ENCODE peak calls at places on chromosomes 3 and 15, in ten cellular contexts. M is glutamatergic neuron, H is type B pancreatic cell, U is PC-9, F is thyroid gland, W is left ventricle myocardium inferior, X is fibroblast of the aortic adventitia, G is K562, Y is AG09309, K is astrocyte. V is an unnamed sample.

GRCh38 chr3:61356678-61357077 is 105.4 kb upstream of the FHIT start:
- DNase-seq in M (no peak), H (no peak), U (no peak), F (no peak), W (no peak), X (no peak), G (no peak), Y (no peak), K (no peak), V (no peak)

GRCh38 chr3:132396255-132396654 is 21.0 kb upstream of the DNAJC13 start:
- DNase-seq in M (no peak), H (no peak), U (no peak), F (no peak), W (no peak), X (no peak), G (no peak), Y (no peak), K (no peak), V (no peak)

GRCh38 chr15:78082106-78082742 is 4.7 kb upstream of the TBC1D2B start:
- DNase-seq in M (no peak), H (no peak), U (no peak), F (no peak), W (no peak), X (no peak), G (no peak), Y (no peak), K (no peak), V (no peak)

GRCh38 chr3:169668957-169669681 is 5.6 kb upstream of the MECOM start:
- DNase-seq in M (peak), H (peak), U (peak), F (peak), W (peak), X (peak), G (peak), Y (no peak), K (peak), V (no peak)

GRCh38 chr3:133949438-133949837 is 53.8 kb upstream of the RAB6B start:
- DNase-seq in M (no peak), H (no peak), U (no peak), F (no peak), W (no peak), X (no peak), G (no peak), Y (no peak), K (no peak), V (no peak)

GRCh38 chr15:86079491-86080266 is at the start of gene AGBL1:
- DNase-seq in M (no peak), H (no peak), U (no peak), F (no peak), W (no peak), X (no peak), G (no peak), Y (no peak), K (no peak), V (no peak)

GRCh38 chr3:187522890-187523289 is 147.3 kb downstream of the SST start:
- DNase-seq in M (no peak), H (no peak), U (no peak), F (no peak), W (no peak), X (no peak), G (no peak), Y (no peak), K (no peak), V (no peak)

GRCh38 chr3:151919030-151919328 is 45.5 kb downstream of the SUCNR1 start:
- DNase-seq in M (no peak), H (no peak), U (no peak), F (no peak), W (no peak), X (no peak), G (no peak), Y (no peak), K (no peak), V (no peak)

DNA sequence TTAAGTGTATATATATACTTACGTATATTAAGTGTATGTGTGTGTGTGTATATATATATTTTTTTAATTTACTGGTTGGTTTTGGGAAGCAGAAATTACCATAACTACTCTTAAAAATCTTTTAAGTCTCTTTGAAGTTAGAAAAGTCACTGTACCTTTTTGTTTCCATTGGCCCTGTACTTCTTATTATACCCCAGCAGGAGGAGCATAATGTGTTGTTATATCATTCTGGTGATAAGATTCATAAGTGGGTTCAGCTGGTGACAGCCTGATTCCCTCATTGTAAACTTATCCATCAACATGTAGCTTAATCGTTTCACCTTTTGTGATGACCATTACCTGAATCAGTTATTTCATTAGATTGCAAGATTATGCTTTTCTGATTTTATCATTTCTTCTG is 30.8 kb downstream of the MLH1 start:
- DNase-seq in M (no peak), H (no peak), U (no peak), F (no peak), W (no peak), X (peak), G (peak), Y (no peak), K (peak), V (no peak)
- TF ChIP-seq CTCF in M (no peak), H (peak), U (peak), F (no peak), W (peak), X (peak), G (peak), Y (peak), K (peak), V (peak)

DNA sequence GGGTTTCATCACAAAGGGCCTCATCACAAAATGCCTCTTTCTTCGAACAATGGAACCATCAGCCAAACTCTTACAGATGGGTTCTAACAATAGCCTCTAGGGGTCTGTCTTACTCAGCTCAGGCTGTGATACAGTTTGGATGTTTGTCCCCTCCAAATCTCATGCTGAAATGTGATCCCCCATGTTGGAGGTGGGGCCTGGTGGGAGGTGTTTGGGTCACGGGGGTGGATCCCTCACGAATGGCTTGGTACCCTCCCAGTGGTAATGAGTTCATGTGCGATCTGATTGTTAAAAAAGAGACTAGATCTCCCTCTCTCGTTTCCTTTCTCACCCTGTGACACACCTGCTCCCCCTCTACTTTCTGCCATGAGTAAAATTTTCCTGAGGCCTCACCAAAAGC is 47.9 kb upstream of the LIPC start:
- DNase-seq in M (no peak), H (no peak), U (no peak), F (no peak), W (no peak), X (no peak), G (no peak), Y (no peak), K (no peak), V (no peak)
- TF ChIP-seq CTCF in M (no peak), H (peak), U (no peak), F (no peak), W (no peak), X (no peak), G (peak), Y (no peak), K (no peak), V (no peak)

GRCh38 chr15:69013726-69014406 is 629 bp upstream of the NOX5 start:
- DNase-seq in M (no peak), H (no peak), U (no peak), F (no peak), W (no peak), X (no peak), G (no peak), Y (no peak), K (no peak), V (no peak)

GRCh38 chr15:69015591-69015990 is 1.1 kb downstream of the NOX5 start:
- DNase-seq in M (no peak), H (no peak), U (no peak), F (no peak), W (no peak), X (no peak), G (no peak), Y (no peak), K (no peak), V (no peak)

GRCh38 chr15:69017978-69018377 is 3.5 kb downstream of the NOX5 start:
- DNase-seq in M (no peak), H (no peak), U (no peak), F (no peak), W (no peak), X (no peak), G (peak), Y (no peak), K (no peak), V (no peak)

GRCh38 chr15:69014454-69014853 is at the start of gene NOX5:
- DNase-seq in M (no peak), H (no peak), U (peak), F (no peak), W (no peak), X (no peak), G (peak), Y (peak), K (no peak), V (no peak)

GRCh38 chr15:69016021-69016595 is 1.6 kb downstream of the NOX5 start:
- DNase-seq in M (no peak), H (no peak), U (no peak), F (no peak), W (no peak), X (no peak), G (no peak), Y (no peak), K (no peak), V (no peak)
- TF ChIP-seq CTCF in M (no peak), H (no peak), U (no peak), F (no peak), W (no peak), X (no peak), G (no peak), Y (no peak), K (no peak), V (no peak)

GRCh38 chr15:71577071-71577470 is 233.3 kb upstream of the NR2E3 start:
- DNase-seq in M (no peak), H (no peak), U (no peak), F (no peak), W (no peak), X (peak), G (no peak), Y (no peak), K (no peak), V (no peak)

GRCh38 chr15:71572452-71573053 is 237.8 kb upstream of the NR2E3 start:
- DNase-seq in M (no peak), H (no peak), U (peak), F (no peak), W (no peak), X (no peak), G (no peak), Y (no peak), K (peak), V (no peak)

GRCh38 chr15:71571641-71572040 is 238.7 kb upstream of the NR2E3 start:
- DNase-seq in M (no peak), H (no peak), U (no peak), F (no peak), W (no peak), X (no peak), G (no peak), Y (no peak), K (no peak), V (peak)

GRCh38 chr15:71573599-71573998 is 236.8 kb upstream of the NR2E3 start:
- DNase-seq in M (no peak), H (no peak), U (no peak), F (no peak), W (no peak), X (no peak), G (no peak), Y (no peak), K (no peak), V (no peak)

GRCh38 chr15:71575474-71576045 is 234.8 kb upstream of the NR2E3 start:
- DNase-seq in M (no peak), H (no peak), U (no peak), F (no peak), W (no peak), X (peak), G (no peak), Y (no peak), K (no peak), V (no peak)
- TF ChIP-seq CTCF in M (peak), H (peak), U (peak), F (peak), W (peak), X (peak), G (peak), Y (peak), K (peak), V (peak)

DNA sequence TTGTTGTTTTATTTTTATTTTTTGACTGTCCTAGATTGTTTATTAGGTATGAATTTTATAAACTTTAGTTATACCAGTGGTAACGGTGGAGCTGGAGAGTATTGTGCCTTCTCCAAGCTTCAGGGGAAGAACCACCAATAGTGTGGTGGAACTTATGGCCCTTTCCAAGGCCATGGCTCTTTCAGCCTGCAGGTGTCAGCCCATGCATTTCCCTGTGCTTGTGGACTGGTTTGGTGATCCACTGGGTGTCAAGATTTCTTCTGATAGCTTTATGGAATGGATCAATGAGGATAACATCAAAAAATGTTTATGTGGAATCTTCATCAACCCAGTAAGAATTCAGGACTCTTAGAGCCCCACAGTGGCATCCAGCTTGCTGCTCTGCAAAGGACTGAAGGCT is 19.2 kb upstream of the SCAMP5 start:
- DNase-seq in M (no peak), H (no peak), U (no peak), F (no peak), W (no peak), X (no peak), G (no peak), Y (no peak), K (no peak), V (no peak)
- TF ChIP-seq CTCF in M (no peak), H (no peak), U (no peak), F (no peak), W (no peak), X (no peak), G (no peak), Y (peak), K (no peak), V (no peak)

GRCh38 chr15:39934415-39935044 is 615 bp downstream of the EIF2AK4 start:
- DNase-seq in M (no peak), H (no peak), U (no peak), F (no peak), W (no peak), X (peak), G (no peak), Y (no peak), K (peak), V (no peak)

GRCh38 chr15:39936187-39936586 is 2.3 kb downstream of the EIF2AK4 start:
- DNase-seq in M (no peak), H (no peak), U (peak), F (no peak), W (no peak), X (peak), G (no peak), Y (no peak), K (peak), V (no peak)

GRCh38 chr15:39935241-39935640 is 1.3 kb downstream of the EIF2AK4 start:
- DNase-seq in M (no peak), H (no peak), U (no peak), F (peak), W (no peak), X (no peak), G (no peak), Y (no peak), K (no peak), V (no peak)

GRCh38 chr15:39936681-39937080 is 2.8 kb downstream of the EIF2AK4 start:
- DNase-seq in M (no peak), H (no peak), U (peak), F (no peak), W (no peak), X (no peak), G (no peak), Y (no peak), K (no peak), V (no peak)

GRCh38 chr15:39931615-39932014 is 2.3 kb upstream of the EIF2AK4 start:
- DNase-seq in M (no peak), H (no peak), U (no peak), F (no peak), W (no peak), X (no peak), G (no peak), Y (no peak), K (no peak), V (no peak)
- TF ChIP-seq CTCF in M (no peak), H (peak), U (no peak), F (no peak), W (no peak), X (no peak), G (no peak), Y (no peak), K (peak), V (peak)

DNA sequence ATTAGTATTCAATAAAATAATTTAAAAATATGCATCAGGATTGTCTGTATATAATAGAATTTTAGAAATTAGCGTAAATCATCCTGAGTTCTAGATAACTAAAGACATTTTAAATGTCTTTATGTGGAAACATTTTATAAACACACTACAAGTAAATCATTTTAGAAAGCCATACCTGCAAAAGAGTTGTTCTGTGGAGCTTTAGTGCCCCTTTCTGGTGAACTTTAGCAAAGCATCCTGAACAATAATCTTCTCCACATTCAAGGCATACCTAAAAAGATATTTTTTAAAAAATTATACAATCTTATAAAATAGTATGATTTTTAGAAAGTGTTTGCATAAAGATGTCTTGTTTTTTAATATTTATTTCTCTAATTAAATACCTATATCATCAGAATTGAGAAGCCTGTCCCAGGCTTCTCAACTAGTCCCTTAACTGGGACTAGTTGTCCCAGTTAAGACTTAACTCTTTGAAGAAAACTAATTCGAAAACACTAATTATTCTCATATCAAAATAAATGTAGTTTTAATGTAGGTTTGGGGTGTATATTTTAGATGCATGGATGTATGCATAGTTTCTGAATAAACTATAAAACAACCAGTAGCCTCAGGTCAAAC is 29.7 kb downstream of the ZBBX start:
- DNase-seq in M (no peak), H (no peak), U (no peak), F (no peak), W (no peak), X (peak), G (no peak), Y (no peak), K (peak), V (no peak)
- TF ChIP-seq CTCF in M (peak), H (peak), U (peak), F (no peak), W (peak), X (peak), G (no peak), Y (no peak), K (peak), V (peak)

GRCh38 chr15:67181221-67181639 is 73.2 kb downstream of the AAGAB start:
- DNase-seq in M (no peak), H (no peak), U (no peak), F (no peak), W (no peak), X (no peak), G (no peak), Y (no peak), K (no peak), V (no peak)
- TF ChIP-seq CTCF in M (no peak), H (no peak), U (no peak), F (no peak), W (peak), X (peak), G (peak), Y (no peak), K (no peak), V (no peak)

V was measured in D721Med.